ENCODE peak calls at places on chromosome X, in eight cellular contexts. J is ELR, H is heart left ventricle, K is H4, N is prostate gland, I is GM12892, T is left ventricle myocardium inferior, M is endothelial cell. Q is an unnamed sample.
A peak's percentile ranks its signal among the peaks of the same experiment; 100 is the strongest.

GRCh38 chrX:38341442-38341841 is 11.0 kb upstream of the OTC start:
- DNase-seq in J (no peak), H (no peak), K (no peak), N (no peak), I (no peak), T (no peak), M (no peak), Q (no peak)

GRCh38 chrX:56564182-56564885 is 907 bp downstream of the UBQLN2 start:
- DNase-seq in J (peak; percentile 53), H (peak; percentile 30), K (peak; percentile 5), N (peak; percentile 3), I (no peak), T (no peak), M (no peak), Q (peak; percentile 10)

GRCh38 chrX:130834149-130834548 is 68.9 kb downstream of the ENOX2 start:
- DNase-seq in J (no peak), H (no peak), K (no peak), N (no peak), I (no peak), T (no peak), M (peak; percentile 2), Q (no peak)

GRCh38 chrX:40383969-40384368 is 196.8 kb upstream of the ATP6AP2 start:
- DNase-seq in J (no peak), H (no peak), K (no peak), N (no peak), I (no peak), T (no peak), M (no peak), Q (peak; percentile 1)

GRCh38 chrX:45771560-45772340 is 571.1 kb upstream of the DIPK2B start:
- DNase-seq in J (peak; percentile 87), H (no peak), K (peak; percentile 77), N (no peak), I (no peak), T (peak; percentile 25), M (no peak), Q (peak; percentile 30)

GRCh38 chrX:151015684-151016083 is 32.5 kb downstream of the HMGB3 start:
- DNase-seq in J (no peak), H (no peak), K (no peak), N (no peak), I (no peak), T (no peak), M (no peak), Q (no peak)

GRCh38 chrX:77900688-77901087 is 1.4 kb downstream of the COX7B start:
- DNase-seq in J (no peak), H (no peak), K (no peak), N (no peak), I (no peak), T (no peak), M (no peak), Q (no peak)

GRCh38 chrX:111869639-111870034 is 6.3 kb upstream of the TRPC5OS start:
- DNase-seq in J (peak; percentile 15), H (no peak), K (peak; percentile 77), N (peak; percentile 17), I (no peak), T (no peak), M (peak; percentile 37), Q (peak; percentile 21)

Q was measured in thyroid gland.